ENCODE peak calls at places on chromosomes 6 and 20, in ten cellular contexts. Z is breast epithelium; U is skeletal muscle cell; Q is CD8-positive, alpha-beta memory T cell; F is A549; Y is left ventricle myocardium inferior; I is CD8-positive, alpha-beta T cell; R is heart right ventricle; X is cardiac muscle cell; E is K562. P is an unnamed sample.

GRCh38 chr20:39588148-39588757 is 626.1 kb downstream of the DHX35 start:
- DNase-seq in Z (no peak), U (no peak), Q (no peak), F (no peak), Y (no peak), I (no peak), R (no peak), X (no peak), E (no peak), P (no peak)

GRCh38 chr6:31175961-31176360 is 5.5 kb upstream of the POU5F1 start:
- DNase-seq in Z (no peak), U (peak; percentile 22), Q (no peak), F (no peak), Y (no peak), I (no peak), R (no peak), X (peak; percentile 69), E (no peak), P (no peak)

GRCh38 chr6:36340671-36341454 is 4.2 kb upstream of the BNIP5 start:
- DNase-seq in Z (peak; percentile 46), U (no peak), Q (peak; percentile 76), F (peak; percentile 60), Y (peak; percentile 77), I (peak; percentile 79), R (peak; percentile 70), X (peak; percentile 95), E (peak; percentile 86), P (peak; percentile 64)

GRCh38 chr20:46293084-46293483 is 15.2 kb downstream of the CDH22 start:
- DNase-seq in Z (no peak), U (peak; percentile 11), Q (no peak), F (peak; percentile 31), Y (no peak), I (no peak), R (no peak), X (peak; percentile 76), E (peak; percentile 38), P (no peak)

GRCh38 chr6:36576573-36576972 is 17.6 kb upstream of the SRSF3 start:
- DNase-seq in Z (no peak), U (no peak), Q (no peak), F (no peak), Y (no peak), I (no peak), R (no peak), X (no peak), E (no peak), P (no peak)

GRCh38 chr20:57282691-57283361 is 16.4 kb upstream of the BMP7 start:
- DNase-seq in Z (no peak), U (no peak), Q (no peak), F (no peak), Y (no peak), I (no peak), R (no peak), X (no peak), E (no peak), P (no peak)

GRCh38 chr6:89602136-89602535 is 36.4 kb downstream of the LYRM2 start:
- DNase-seq in Z (no peak), U (no peak), Q (no peak), F (no peak), Y (no peak), I (no peak), R (no peak), X (no peak), E (no peak), P (no peak)

GRCh38 chr20:47178851-47179250 is 177.6 kb downstream of the ZMYND8 start:
- DNase-seq in Z (no peak), U (no peak), Q (no peak), F (no peak), Y (no peak), I (no peak), R (no peak), X (no peak), E (no peak), P (no peak)

GRCh38 chr6:136604928-136605485 is 54.8 kb upstream of the MAP7 start:
- DNase-seq in Z (no peak), U (no peak), Q (no peak), F (no peak), Y (no peak), I (no peak), R (no peak), X (no peak), E (no peak), P (no peak)

GRCh38 chr20:21090738-21091120 is 15.4 kb downstream of the LINC00237 start:
- DNase-seq in Z (no peak), U (no peak), Q (no peak), F (no peak), Y (no peak), I (no peak), R (no peak), X (no peak), E (no peak), P (no peak)
- H3K4me3 ChIP-seq in Z (no peak overlapping the region), U (no peak overlapping the region), Q (no peak overlapping the region), F (no peak overlapping the region), Y (no peak overlapping the region), I (no peak overlapping the region), R (no peak overlapping the region), X (no peak overlapping the region), E (no peak overlapping the region), P (no peak overlapping the region)

GRCh38 chr20:50165687-50166554 is 12.4 kb upstream of the PEDS1 start:
- DNase-seq in Z (peak; percentile 99), U (peak; percentile 100), Q (peak; percentile 82), F (peak; percentile 99), Y (peak; percentile 96), I (peak; percentile 69), R (peak; percentile 98), X (peak; percentile 100), E (peak; percentile 95), P (peak; percentile 97)
- H3K4me3 ChIP-seq in Z (peak overlapping the region; percentile 9), U (peak overlapping the region; percentile 39), Q (peak overlapping the region; percentile 20), F (peak overlapping the region; percentile 30), Y (peak overlapping the region; percentile 62), I (peak overlapping the region; percentile 3), R (peak overlapping the region; percentile 42), X (no peak overlapping the region), E (peak overlapping the region; percentile 37), P (peak overlapping the region; percentile 24)

GRCh38 chr6:57283096-57283495 is 34.3 kb upstream of the PRIM2 start:
- DNase-seq in Z (no peak), U (peak; percentile 36), Q (no peak), F (no peak), Y (no peak), I (no peak), R (no peak), X (no peak), E (no peak), P (no peak)
- H3K4me3 ChIP-seq in Z (no peak overlapping the region), U (no peak overlapping the region), Q (no peak overlapping the region), F (no peak overlapping the region), Y (no peak overlapping the region), I (no peak overlapping the region), R (no peak overlapping the region), X (no peak overlapping the region), E (no peak overlapping the region), P (no peak overlapping the region)

GRCh38 chr20:45097485-45098095 is 3.3 kb downstream of the KCNS1 start:
- DNase-seq in Z (no peak), U (no peak), Q (no peak), F (no peak), Y (no peak), I (no peak), R (no peak), X (peak; percentile 64), E (no peak), P (peak; percentile 59)
- H3K4me3 ChIP-seq in Z (no peak overlapping the region), U (peak overlapping the region; percentile 35), Q (no peak overlapping the region), F (no peak overlapping the region), Y (peak overlapping the region; percentile 53), I (peak overlapping the region; percentile 29), R (no peak overlapping the region), X (no peak overlapping the region), E (no peak overlapping the region), P (no peak overlapping the region)

GRCh38 chr6:131250121-131250520 is 114.9 kb downstream of the AKAP7 start:
- DNase-seq in Z (no peak), U (peak; percentile 33), Q (no peak), F (no peak), Y (peak; percentile 49), I (peak; percentile 57), R (peak; percentile 43), X (peak; percentile 81), E (no peak), P (peak; percentile 32)
- H3K4me3 ChIP-seq in Z (peak overlapping the region; percentile 11), U (peak overlapping the region; percentile 45), Q (peak overlapping the region; percentile 17), F (no peak overlapping the region), Y (peak overlapping the region; percentile 63), I (peak overlapping the region; percentile 10), R (peak overlapping the region; percentile 51), X (peak overlapping the region; percentile 25), E (no peak overlapping the region), P (no peak overlapping the region)

DNA sequence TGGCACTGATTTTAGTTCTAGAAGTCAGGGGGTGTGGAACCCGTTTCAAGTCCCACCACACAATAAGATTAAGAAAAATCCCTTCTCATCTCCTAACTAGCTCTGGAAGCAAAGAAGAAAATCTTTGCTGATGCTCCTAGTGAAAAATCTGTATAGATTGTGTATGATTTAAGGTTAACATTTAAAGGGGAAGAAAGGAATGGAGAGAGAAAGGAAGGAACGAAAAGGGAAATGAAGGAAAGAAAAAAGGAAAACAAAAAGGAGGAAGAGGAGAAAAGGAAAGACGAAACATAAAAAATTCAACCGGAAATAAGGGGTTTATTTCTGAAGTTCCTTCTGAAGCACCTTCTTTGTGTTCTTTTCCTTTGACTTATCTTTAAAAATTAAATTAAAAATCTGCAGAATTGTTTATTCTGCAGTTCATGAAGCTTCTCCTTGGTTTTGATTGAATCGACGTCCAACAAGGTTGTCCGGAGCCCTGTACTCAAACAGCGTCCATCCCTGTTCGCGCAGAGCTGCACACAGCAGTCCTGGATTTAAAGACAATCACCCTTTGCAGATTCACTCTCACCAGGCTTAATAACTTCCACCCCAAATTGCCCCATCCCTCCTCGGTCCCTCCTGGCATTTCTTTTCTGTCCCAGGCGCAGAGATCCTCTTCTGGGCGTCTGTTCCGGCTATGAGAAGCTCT is 1.6 kb upstream of the TFAP2B start:
- DNase-seq in Z (no peak), U (no peak), Q (no peak), F (no peak), Y (no peak), I (no peak), R (no peak), X (no peak), E (no peak), P (no peak)
- H3K4me3 ChIP-seq in Z (no peak overlapping the region), U (no peak overlapping the region), Q (no peak overlapping the region), F (no peak overlapping the region), Y (no peak overlapping the region), I (no peak overlapping the region), R (no peak overlapping the region), X (no peak overlapping the region), E (no peak overlapping the region), P (no peak overlapping the region)

DNA sequence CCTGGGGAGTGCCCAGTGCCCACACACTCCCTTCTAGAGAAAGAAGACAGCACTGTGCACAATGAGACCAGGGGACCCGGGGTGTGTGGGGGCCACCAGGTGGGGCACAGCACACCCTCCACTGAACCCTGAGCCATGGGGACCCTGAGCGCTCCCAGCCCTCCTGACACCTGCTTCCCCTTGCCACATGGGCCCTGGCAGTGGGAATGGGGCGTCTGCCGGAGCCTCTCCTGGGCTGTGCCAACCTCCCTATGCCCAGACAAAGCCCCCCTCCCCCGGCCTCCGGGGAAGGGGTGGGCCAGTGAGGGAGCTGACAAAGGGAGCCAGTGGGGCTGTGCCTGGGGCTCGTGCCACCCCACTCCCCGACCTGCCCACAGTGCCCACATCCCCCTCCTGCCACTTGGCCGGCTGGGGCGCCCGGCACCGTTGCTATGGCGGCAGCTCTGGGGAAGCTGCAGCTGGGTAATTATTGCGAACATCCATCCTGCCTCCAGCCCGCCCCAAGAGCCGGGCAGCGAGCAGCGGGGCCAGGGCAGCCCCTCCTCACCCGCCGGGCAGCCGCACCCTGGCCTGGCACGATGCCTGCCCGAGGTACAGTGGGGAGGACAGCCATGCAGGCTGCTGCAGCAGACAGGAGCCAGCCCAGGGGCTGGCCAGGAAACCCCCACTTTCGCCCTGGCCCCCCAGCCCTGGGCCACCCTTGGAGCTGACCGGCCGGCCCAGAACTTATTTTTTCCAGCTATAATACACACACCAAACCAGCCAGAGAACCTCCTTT is 41.9 kb upstream of the NOL4L start:
- DNase-seq in Z (no peak), U (no peak), Q (no peak), F (no peak), Y (no peak), I (peak; percentile 54), R (no peak), X (no peak), E (no peak), P (no peak)
- H3K4me3 ChIP-seq in Z (no peak overlapping the region), U (no peak overlapping the region), Q (no peak overlapping the region), F (no peak overlapping the region), Y (peak overlapping the region; percentile 38), I (no peak overlapping the region), R (peak overlapping the region; percentile 23), X (no peak overlapping the region), E (peak overlapping the region; percentile 20), P (no peak overlapping the region)